ENCODE peak calls at places on chromosomes 3 and 15, in nine cellular contexts. N is BE2C, T is keratinocyte, R is A549, I is fibroblast of pulmonary artery, M is breast epithelium, C is adrenal gland, H is HCT116, P is AG04450. A is an unnamed sample.

GRCh38 chr3:106176734-106177133 is 307.9 kb upstream of the CBLB start:
- DNase-seq in N (no peak), T (no peak), R (no peak), I (peak), M (no peak), C (no peak), H (no peak), P (no peak), A (no peak)

GRCh38 chr15:28967071-28967470 is 81.3 kb downstream of the APBA2 start:
- DNase-seq in N (no peak), T (no peak), R (no peak), I (no peak), M (no peak), C (no peak), H (no peak), P (no peak), A (no peak)

GRCh38 chr15:39199076-39199475 is 381.8 kb upstream of the THBS1 start:
- DNase-seq in N (peak), T (no peak), R (no peak), I (no peak), M (no peak), C (no peak), H (no peak), P (no peak), A (no peak)

GRCh38 chr15:40310001-40310959 is 2.5 kb upstream of the PLCB2 start:
- DNase-seq in N (peak), T (no peak), R (peak), I (peak), M (no peak), C (peak), H (peak), P (no peak), A (no peak)

GRCh38 chr3:148796799-148797198 is 30.8 kb upstream of the CPB1 start:
- DNase-seq in N (no peak), T (no peak), R (no peak), I (no peak), M (no peak), C (no peak), H (peak), P (no peak), A (no peak)

GRCh38 chr3:46669191-46669999 is 24.1 kb downstream of the ALS2CL start:
- DNase-seq in N (no peak), T (no peak), R (no peak), I (no peak), M (peak), C (peak), H (no peak), P (no peak), A (no peak)

GRCh38 chr3:65190111-65190510 is 502.3 kb upstream of the ADAMTS9 start:
- DNase-seq in N (no peak), T (no peak), R (no peak), I (no peak), M (no peak), C (no peak), H (no peak), P (no peak), A (no peak)

GRCh38 chr15:92098869-92099268 is 245.4 kb downstream of the SLCO3A1 start:
- DNase-seq in N (no peak), T (no peak), R (no peak), I (no peak), M (no peak), C (no peak), H (no peak), P (no peak), A (no peak)

GRCh38 chr15:51494411-51495314 is 127.9 kb downstream of the DMXL2 start:
- DNase-seq in N (no peak), T (no peak), R (no peak), I (peak), M (no peak), C (no peak), H (no peak), P (peak), A (peak)

GRCh38 chr3:16881896-16882645 is 2.7 kb upstream of the PLCL2 start:
- DNase-seq in N (no peak), T (no peak), R (no peak), I (no peak), M (no peak), C (no peak), H (no peak), P (no peak), A (no peak)

DNA sequence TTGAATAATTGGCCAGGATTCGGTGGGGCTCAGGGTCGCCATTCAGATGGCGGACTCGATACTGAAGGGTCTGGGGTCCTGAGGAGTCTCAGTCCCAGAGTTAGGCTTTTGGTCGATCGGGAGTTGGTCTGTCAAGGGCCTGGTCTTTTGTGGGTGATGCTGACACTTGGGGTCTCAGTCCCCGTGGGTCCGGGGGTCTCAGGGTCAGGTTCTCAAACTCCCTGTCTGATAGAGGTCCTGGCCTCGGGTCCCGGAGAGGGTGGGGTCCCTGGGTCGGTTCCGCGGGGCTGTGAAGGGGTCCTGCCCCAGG is 467 bp downstream of the NCKIPSD start:
- DNase-seq in N (no peak), T (no peak), R (no peak), I (no peak), M (no peak), C (no peak), H (no peak), P (no peak), A (no peak)
- TF ChIP-seq CTCF in N (peak), T (no peak), R (no peak), I (no peak), M (peak), C (no peak), H (no peak), P (peak), A (no peak)

GRCh38 chr15:60531811-60532210 is 52.9 kb upstream of the ICE2 start:
- DNase-seq in N (no peak), T (no peak), R (no peak), I (no peak), M (no peak), C (no peak), H (no peak), P (no peak), A (no peak)
- H3K4me3 ChIP-seq in N (no peak), T (no peak), R (no peak), I (no peak), M (no peak), C (no peak), H (no peak), P (no peak), A (no peak)

GRCh38 chr3:120567370-120568197 is 28.6 kb upstream of the NDUFB4 start:
- DNase-seq in N (peak), T (no peak), R (no peak), I (peak), M (no peak), C (peak), H (no peak), P (no peak), A (no peak)
- TF ChIP-seq CTCF in N (peak), T (peak), R (peak), I (peak), M (no peak), C (peak), H (peak), P (peak), A (peak)

GRCh38 chr3:31979006-31979697 is 1.9 kb downstream of the OSBPL10 start:
- DNase-seq in N (no peak), T (no peak), R (no peak), I (no peak), M (no peak), C (no peak), H (no peak), P (no peak), A (no peak)

GRCh38 chr3:31976302-31976701 is 4.8 kb downstream of the OSBPL10 start:
- DNase-seq in N (no peak), T (no peak), R (no peak), I (no peak), M (no peak), C (no peak), H (no peak), P (no peak), A (no peak)

GRCh38 chr3:31977736-31978135 is 3.3 kb downstream of the OSBPL10 start:
- DNase-seq in N (no peak), T (no peak), R (no peak), I (no peak), M (no peak), C (no peak), H (no peak), P (no peak), A (no peak)

GRCh38 chr3:31980530-31981205 is 394 bp downstream of the OSBPL10 start:
- DNase-seq in N (peak), T (no peak), R (peak), I (peak), M (peak), C (peak), H (peak), P (no peak), A (peak)

DNA sequence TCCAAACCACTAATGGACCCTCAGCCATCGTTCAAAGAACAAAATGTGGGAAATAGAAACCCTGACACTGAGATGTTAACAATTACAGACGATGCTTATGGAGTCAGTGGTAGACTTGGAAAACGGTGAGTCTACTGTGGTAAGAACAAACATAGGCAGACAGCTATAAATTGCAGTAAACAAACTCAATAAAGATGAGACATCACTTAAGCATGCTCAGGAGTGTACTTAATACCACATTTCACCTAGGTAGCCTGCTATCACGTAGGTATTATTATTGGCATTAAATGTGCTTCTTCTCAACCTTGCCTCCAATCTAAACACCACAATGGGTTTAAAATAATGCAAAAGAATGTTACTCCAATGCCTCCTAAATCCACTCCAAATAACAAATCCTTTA is 2.5 kb downstream of the OSBPL10 start:
- DNase-seq in N (no peak), T (no peak), R (no peak), I (no peak), M (no peak), C (no peak), H (no peak), P (no peak), A (peak)
- H3K4me3 ChIP-seq in N (no peak), T (peak), R (no peak), I (no peak), M (no peak), C (no peak), H (no peak), P (no peak), A (no peak)

GRCh38 chr3:180594631-180595348 is 7.2 kb upstream of the TTC14 start:
- DNase-seq in N (no peak), T (no peak), R (peak), I (peak), M (no peak), C (no peak), H (peak), P (peak), A (peak)
- TF ChIP-seq CTCF in N (peak), T (peak), R (peak), I (peak), M (no peak), C (peak), H (peak), P (peak), A (peak)

GRCh38 chr3:131526801-131527347 is 24.1 kb upstream of the MRPL3 start:
- DNase-seq in N (peak), T (no peak), R (peak), I (peak), M (no peak), C (peak), H (no peak), P (no peak), A (no peak)
- H3K4me3 ChIP-seq in N (peak), T (peak), R (peak), I (peak), M (peak), C (peak), H (no peak), P (peak), A (no peak)

GRCh38 chr15:82945326-82945725 is 7.2 kb downstream of the HOMER2 start:
- DNase-seq in N (no peak), T (no peak), R (no peak), I (no peak), M (no peak), C (no peak), H (no peak), P (no peak), A (no peak)

GRCh38 chr15:82944840-82945239 is 7.7 kb downstream of the HOMER2 start:
- DNase-seq in N (no peak), T (no peak), R (no peak), I (no peak), M (no peak), C (no peak), H (no peak), P (no peak), A (no peak)

GRCh38 chr15:82944038-82944437 is 8.5 kb downstream of the HOMER2 start:
- DNase-seq in N (no peak), T (no peak), R (no peak), I (no peak), M (no peak), C (no peak), H (no peak), P (no peak), A (no peak)

GRCh38 chr15:82942691-82943090 is 9.8 kb downstream of the HOMER2 start:
- DNase-seq in N (no peak), T (peak), R (peak), I (no peak), M (peak), C (peak), H (peak), P (no peak), A (peak)

GRCh38 chr15:82943176-82943575 is 9.3 kb downstream of the HOMER2 start:
- DNase-seq in N (no peak), T (no peak), R (no peak), I (no peak), M (no peak), C (no peak), H (no peak), P (no peak), A (peak)
- TF ChIP-seq CTCF in N (no peak), T (no peak), R (no peak), I (no peak), M (no peak), C (no peak), H (no peak), P (no peak), A (peak)

DNA sequence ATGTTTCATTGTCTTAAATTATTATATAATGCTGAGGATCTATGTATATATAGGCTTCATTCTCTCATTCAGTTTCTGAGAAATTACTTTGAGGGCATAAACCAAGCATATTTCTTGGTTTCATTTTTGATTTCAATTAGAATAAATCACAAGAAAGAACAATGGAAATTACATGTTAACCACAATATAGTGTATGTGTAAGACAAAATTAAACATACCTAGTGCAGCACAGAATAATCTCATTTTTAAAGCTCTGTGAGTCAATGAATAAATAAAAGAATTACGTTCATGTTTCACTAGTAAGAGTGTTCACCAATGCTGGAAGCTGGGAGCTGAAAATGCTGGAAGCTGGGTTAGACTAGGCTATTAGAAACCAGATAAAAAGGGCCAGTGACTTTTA is 72.8 kb downstream of the UBE3A start:
- DNase-seq in N (no peak), T (no peak), R (no peak), I (no peak), M (no peak), C (no peak), H (no peak), P (no peak), A (no peak)
- H3K4me3 ChIP-seq in N (no peak), T (no peak), R (no peak), I (no peak), M (no peak), C (no peak), H (no peak), P (no peak), A (no peak)